ENCODE peak calls at places on chromosome 5, in four cellular contexts. H, B, Q and Y are unnamed samples.

GRCh38 chr5:136629125-136629790 is 263.9 kb upstream of the TRPC7 start:
- DNase-seq in H (no peak), Q (no peak), B (peak), Y (peak)

GRCh38 chr5:43798740-43799139 is 195.8 kb downstream of the NNT start:
- DNase-seq in Q (no peak), B (no peak), H (no peak), Y (no peak)

GRCh38 chr5:12016149-12016740 is 112.0 kb upstream of the CTNND2 start:
- DNase-seq in B (no peak), H (peak), Q (peak), Y (peak)

GRCh38 chr5:171388816-171389168 is 1.1 kb downstream of the NPM1 start:
- DNase-seq in H (no peak), B (no peak), Q (no peak), Y (no peak)

GRCh38 chr5:151022511-151023018 is 2.2 kb downstream of the GPX3 start:
- DNase-seq in Q (no peak), H (peak), B (no peak), Y (no peak)

GRCh38 chr5:179825655-179826182 is 5.0 kb downstream of the SQSTM1 start:
- DNase-seq in Q (no peak), B (peak), H (no peak), Y (peak)

GRCh38 chr5:135488727-135489465 is 36.7 kb upstream of the TIFAB start:
- DNase-seq in Q (peak), H (peak), B (peak), Y (peak)

GRCh38 chr5:177123789-177124485 is 9.6 kb upstream of the NSD1 start:
- DNase-seq in Q (no peak), H (no peak), B (no peak), Y (no peak)

GRCh38 chr5:90555666-90556065 is 2.9 kb upstream of the ADGRV1 start:
- DNase-seq in B (no peak), H (no peak), Q (no peak), Y (no peak)

GRCh38 chr5:74895906-74896305 is 29.7 kb upstream of the FAM169A start:
- DNase-seq in H (peak), B (peak), Q (no peak), Y (peak)

GRCh38 chr5:12023614-12024241 is 119.5 kb upstream of the CTNND2 start:
- DNase-seq in B (peak), H (peak), Q (no peak), Y (peak)

GRCh38 chr5:142922223-142922952 is 152.2 kb downstream of the ARHGAP26 start:
- DNase-seq in Q (no peak), H (peak), B (peak), Y (peak)

GRCh38 chr5:60487885-60488425 is 212.0 kb downstream of the DEPDC1B start:
- DNase-seq in Q (no peak), B (peak), H (peak), Y (no peak)

GRCh38 chr5:54676466-54676865 is 158.9 kb downstream of the SNX18 start:
- DNase-seq in H (no peak), Q (no peak), B (no peak), Y (no peak)

GRCh38 chr5:34591723-34592122 is 64.4 kb upstream of the RAI14 start:
- DNase-seq in Q (no peak), H (no peak), B (no peak), Y (no peak)

GRCh38 chr5:78677777-78678668 is 29.5 kb upstream of the LHFPL2 start:
- DNase-seq in H (peak), Q (peak), B (peak), Y (no peak)

GRCh38 chr5:12911156-12911555 is 1006.9 kb upstream of the CTNND2 start:
- DNase-seq in Q (no peak), B (no peak), H (no peak), Y (no peak)

GRCh38 chr5:68644971-68645370 is 429.4 kb downstream of the PIK3R1 start:
- DNase-seq in B (no peak), Q (no peak), H (no peak), Y (no peak)

GRCh38 chr5:39520232-39520572 is 95.4 kb upstream of the DAB2 start:
- DNase-seq in Q (no peak), H (no peak), B (peak), Y (peak)

GRCh38 chr5:160852049-160852448 is at the start of gene ATP10B:
- DNase-seq in Q (no peak), H (no peak), B (no peak), Y (no peak)

GRCh38 chr5:72760259-72760658 is 56.2 kb upstream of the TNPO1 start:
- DNase-seq in H (peak), B (peak), Q (no peak), Y (no peak)

GRCh38 chr5:57259704-57260103 is 85.8 kb downstream of the GPBP1 start:
- DNase-seq in H (no peak), B (peak), Q (no peak), Y (no peak)

GRCh38 chr5:150219142-150219541 is 29.3 kb downstream of the SLC6A7 start:
- DNase-seq in H (peak), B (no peak), Q (no peak), Y (no peak)

GRCh38 chr5:127586371-127586770 is 62.5 kb upstream of the CTXN3 start:
- DNase-seq in B (no peak), Q (no peak), H (no peak), Y (no peak)

GRCh38 chr5:65823174-65823573 is 101.2 kb downstream of the NLN start:
- DNase-seq in Q (no peak), H (peak), B (peak), Y (no peak)

GRCh38 chr5:131976414-131977211 is 31.1 kb upstream of the MEIKIN start:
- DNase-seq in Q (no peak), H (no peak), B (no peak), Y (no peak)

GRCh38 chr5:65185468-65185867 is 296.3 kb downstream of the ADAMTS6 start:
- DNase-seq in H (no peak), B (peak), Q (no peak), Y (no peak)

GRCh38 chr5:149223081-149223848 is 48.4 kb upstream of the AFAP1L1 start:
- DNase-seq in Q (no peak), H (no peak), B (no peak), Y (no peak)

GRCh38 chr5:180116441-180117377 is 45.1 kb upstream of the RNF130 start:
- DNase-seq in Q (peak), B (no peak), H (no peak), Y (peak)

GRCh38 chr5:52564594-52564993 is 223.1 kb upstream of the ITGA1 start:
- DNase-seq in B (no peak), Q (no peak), H (no peak), Y (no peak)

GRCh38 chr5:34891981-34892380 is 23.3 kb downstream of the RAD1 start:
- DNase-seq in B (peak), Q (no peak), H (no peak), Y (no peak)

GRCh38 chr5:92998456-92998855 is 582.6 kb downstream of the NR2F1-AS1 start:
- DNase-seq in Q (no peak), H (no peak), B (no peak), Y (no peak)

GRCh38 chr5:148620696-148621095 is 33.6 kb downstream of the HTR4 start:
- DNase-seq in B (no peak), H (no peak), Q (no peak), Y (no peak)

GRCh38 chr5:172906436-172906835 is 52.8 kb upstream of the RPL26L1 start:
- DNase-seq in H (no peak), B (peak), Q (no peak), Y (no peak)